ENCODE peak calls at places on chromosomes 3 and 15, in six cellular contexts. N, C, L, Y, G and T are unnamed samples.

GRCh38 chr3:132321321-132321720 is 4.1 kb downstream of the ACP3 start:
- DNase-seq in N (no peak), G (no peak), Y (no peak), L (no peak), C (no peak), T (no peak)

GRCh38 chr3:53213276-53213675 is 42.5 kb downstream of the TKT start:
- DNase-seq in Y (no peak), L (no peak), N (no peak), C (no peak), G (no peak), T (no peak)

GRCh38 chr3:126113733-126114132 is 29.8 kb upstream of the SLC41A3 start:
- DNase-seq in G (peak; percentile 34), N (no peak), Y (no peak), L (peak; percentile 32), C (peak; percentile 46), T (peak; percentile 51)

GRCh38 chr3:12420393-12420792 is 63.9 kb upstream of the TSEN2 start:
- DNase-seq in N (no peak), L (no peak), Y (no peak), G (no peak), C (no peak), T (no peak)

GRCh38 chr3:10855083-10855870 is 39.2 kb downstream of the SLC6A11 start:
- DNase-seq in N (no peak), G (no peak), Y (no peak), L (no peak), C (no peak), T (no peak)

GRCh38 chr3:140103986-140104645 is 169.1 kb downstream of the CLSTN2 start:
- DNase-seq in L (no peak), N (no peak), C (no peak), G (no peak), Y (no peak), T (no peak)

GRCh38 chr3:169044341-169045113 is 619.0 kb downstream of the MECOM start:
- DNase-seq in L (no peak), Y (no peak), G (no peak), N (peak; percentile 46), C (no peak), T (no peak)

GRCh38 chr15:60179786-60180391 is 175.8 kb downstream of the FOXB1 start:
- DNase-seq in L (peak; percentile 17), N (peak; percentile 51), G (peak; percentile 62), Y (no peak), C (peak; percentile 42), T (peak; percentile 58)

GRCh38 chr3:13637953-13638352 is 89.0 kb downstream of the FBLN2 start:
- DNase-seq in G (no peak), Y (no peak), L (no peak), N (no peak), C (no peak), T (no peak)

GRCh38 chr3:48128779-48129178 is 59.4 kb downstream of the CDC25A start:
- DNase-seq in G (no peak), L (no peak), C (no peak), Y (no peak), N (no peak), T (no peak)

GRCh38 chr3:185680216-185680615 is 94.1 kb downstream of the SENP2 start:
- DNase-seq in G (no peak), N (no peak), Y (no peak), C (no peak), L (no peak), T (no peak)

GRCh38 chr15:58608129-58608590 is 141.3 kb downstream of the ADAM10 start:
- DNase-seq in Y (no peak), C (no peak), N (no peak), G (no peak), L (no peak), T (no peak)

GRCh38 chr3:119815716-119816115 is 33.8 kb downstream of the NR1I2 start:
- DNase-seq in G (no peak), Y (no peak), C (no peak), L (no peak), N (no peak), T (no peak)

GRCh38 chr3:29335921-29336320 is 55.0 kb downstream of the RBMS3 start:
- DNase-seq in N (no peak), G (no peak), C (no peak), Y (no peak), L (no peak), T (no peak)

GRCh38 chr3:192408721-192409151 is 318.6 kb downstream of the FGF12 start:
- DNase-seq in C (no peak), N (no peak), Y (no peak), G (peak; percentile 60), L (peak; percentile 55), T (no peak)

GRCh38 chr3:192409203-192409837 is 318.0 kb downstream of the FGF12 start:
- DNase-seq in L (peak; percentile 76), Y (peak; percentile 65), G (peak; percentile 83), C (no peak), N (peak; percentile 26), T (peak; percentile 60)

GRCh38 chr3:192409838-192410683 is 317.3 kb downstream of the FGF12 start:
- DNase-seq in Y (no peak), G (peak; percentile 68), C (no peak), N (peak; percentile 13), L (peak; percentile 52), T (peak; percentile 44)

GRCh38 chr3:192410684-192410960 is 316.7 kb downstream of the FGF12 start:
- DNase-seq in G (no peak), N (no peak), Y (no peak), C (no peak), L (no peak), T (no peak)

GRCh38 chr3:192408007-192408655 is 319.2 kb downstream of the FGF12 start:
- DNase-seq in C (no peak), N (no peak), G (peak; percentile 73), L (peak; percentile 59), Y (peak; percentile 60), T (no peak)
- TF ChIP-seq CTCF in C (no peak), N (no peak), G (no peak), L (no peak), Y (no peak), T (no peak)

GRCh38 chr3:49723631-49724551 is at the start of gene GMPPB:
- DNase-seq in C (peak; percentile 95), G (peak; percentile 99), L (peak; percentile 94), Y (peak; percentile 99), N (peak; percentile 90), T (peak; percentile 97)
- TF ChIP-seq CTCF in C (no peak), G (peak; percentile 10), L (no peak), Y (no peak), N (no peak), T (no peak)

GRCh38 chr3:51307458-51307857 is 77.6 kb upstream of the MANF start:
- DNase-seq in G (no peak), N (no peak), C (no peak), L (no peak), Y (no peak), T (no peak)

GRCh38 chr3:51306093-51306492 is 79.0 kb upstream of the MANF start:
- DNase-seq in Y (no peak), G (no peak), L (no peak), C (no peak), N (no peak), T (no peak)

GRCh38 chr3:51311055-51311454 is 74.0 kb upstream of the MANF start:
- DNase-seq in C (peak; percentile 18), Y (no peak), N (peak; percentile 14), L (no peak), G (peak; percentile 34), T (no peak)
- TF ChIP-seq CTCF in C (peak; percentile 33), Y (peak; percentile 26), N (peak; percentile 22), L (peak; percentile 28), G (peak; percentile 56), T (peak; percentile 39)

GRCh38 chr3:136544532-136544931 is 207.6 kb downstream of the STAG1 start:
- DNase-seq in C (no peak), L (no peak), Y (no peak), N (no peak), G (no peak), T (no peak)

GRCh38 chr3:136543385-136543784 is 208.8 kb downstream of the STAG1 start:
- DNase-seq in Y (no peak), L (no peak), G (no peak), C (no peak), N (no peak), T (no peak)

GRCh38 chr3:136545664-136546266 is 206.4 kb downstream of the STAG1 start:
- DNase-seq in C (no peak), N (no peak), Y (no peak), L (no peak), G (no peak), T (peak; percentile 19)

GRCh38 chr3:136547293-136547692 is 204.9 kb downstream of the STAG1 start:
- DNase-seq in C (no peak), N (peak; percentile 7), G (no peak), Y (no peak), L (no peak), T (peak; percentile 62)

DNA sequence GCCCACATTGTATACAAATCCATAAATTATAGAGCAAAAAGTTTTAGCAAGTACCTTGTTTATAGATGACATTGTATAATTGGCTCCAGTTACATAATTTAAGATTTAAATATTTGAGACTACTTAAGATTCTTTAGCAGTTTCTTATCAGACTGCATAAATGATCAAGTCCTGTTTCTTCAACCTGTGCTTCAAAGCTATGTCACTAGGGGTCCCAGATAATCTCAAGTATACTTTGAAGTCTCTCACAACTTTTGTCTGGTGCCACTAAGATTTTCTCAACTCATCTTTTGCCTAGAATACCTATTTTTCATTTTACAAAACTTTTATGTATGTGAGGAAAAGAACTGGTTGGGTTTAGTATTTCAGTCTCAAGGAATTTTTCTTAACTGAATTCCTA is 205.5 kb downstream of the STAG1 start:
- DNase-seq in C (peak; percentile 7), Y (no peak), G (no peak), L (no peak), N (no peak), T (no peak)
- TF ChIP-seq CTCF in C (peak; percentile 29), Y (peak; percentile 11), G (peak; percentile 30), L (no peak), N (no peak), T (peak; percentile 32)

GRCh38 chr15:27608248-27608647 is 490.9 kb downstream of the OCA2 start:
- DNase-seq in G (no peak), N (no peak), Y (no peak), L (no peak), C (no peak), T (no peak)
- TF ChIP-seq CTCF in G (no peak), N (no peak), Y (no peak), L (no peak), C (peak; percentile 14), T (no peak)

GRCh38 chr3:175127075-175127662 is 268.0 kb downstream of the NAALADL2 start:
- DNase-seq in G (no peak), L (no peak), C (no peak), Y (no peak), N (no peak), T (no peak)

GRCh38 chr3:175121225-175121624 is 262.1 kb downstream of the NAALADL2 start:
- DNase-seq in N (no peak), G (peak; percentile 3), C (peak; percentile 6), Y (no peak), L (no peak), T (peak; percentile 67)
- TF ChIP-seq CTCF in N (no peak), G (peak; percentile 51), C (no peak), Y (peak; percentile 34), L (no peak), T (peak; percentile 70)